ENCODE peak calls at places on chromosomes 12 and 14, in ten cellular contexts. C is RKO; T is HEK293T; P is stimulated activated CD4-positive, alpha-beta T cell treated with anti-CD3 and anti-CD28 coated beads, Interleukin-2, amount 100 ng/mL, for 48 hours; S is Right ventricle myocardium superior; L is occipital lobe; O is NCI-H345; J is BE2C; H is choroid plexus epithelial cell; M is activated naive CD4-positive, alpha-beta T cell. E is an unnamed sample.

GRCh38 chr14:71686677-71687076 is 245.6 kb upstream of the RGS6 start:
- DNase-seq in T (no peak), P (no peak), H (peak; percentile 55), S (no peak), L (no peak), J (peak; percentile 42), O (no peak), C (no peak), M (no peak), E (no peak)

GRCh38 chr14:58299665-58300202 is 1.4 kb downstream of the ARID4A start:
- DNase-seq in T (peak; percentile 9), J (no peak), S (no peak), M (no peak), H (peak; percentile 26), C (peak; percentile 51), L (no peak), P (no peak), O (peak; percentile 26), E (no peak)

GRCh38 chr12:93802698-93803097 is 125.5 kb downstream of the CRADD start:
- DNase-seq in H (peak; percentile 78), O (no peak), J (no peak), P (no peak), M (no peak), C (no peak), L (no peak), T (no peak), S (no peak), E (no peak)

GRCh38 chr14:47269788-47270492 is 405.5 kb downstream of the MDGA2 start:
- DNase-seq in H (peak; percentile 72), T (no peak), O (no peak), J (no peak), S (no peak), M (no peak), P (no peak), L (no peak), C (peak; percentile 4), E (no peak)

GRCh38 chr12:116142936-116143882 is 134.3 kb downstream of the MED13L start:
- DNase-seq in P (no peak), C (no peak), M (no peak), O (no peak), S (no peak), L (no peak), J (no peak), H (peak; percentile 83), T (no peak), E (no peak)

GRCh38 chr14:101022916-101023435 is 119.5 kb upstream of the RTL1 start:
- DNase-seq in J (peak; percentile 2), T (no peak), O (no peak), S (no peak), L (no peak), H (no peak), M (no peak), C (no peak), P (no peak), E (no peak)

GRCh38 chr14:100891051-100891450 is 12.5 kb downstream of the RTL1 start:
- DNase-seq in M (no peak), S (no peak), T (no peak), H (no peak), C (no peak), J (no peak), O (no peak), P (no peak), L (no peak), E (no peak)

GRCh38 chr14:35339761-35340406 is 47.7 kb downstream of the PSMA6 start:
- DNase-seq in C (no peak), T (no peak), S (peak; percentile 62), H (no peak), P (no peak), O (no peak), J (no peak), L (no peak), M (no peak), E (no peak)

GRCh38 chr14:105473677-105474477 is 744 bp upstream of the CRIP2 start:
- DNase-seq in S (peak; percentile 97), L (peak; percentile 35), H (peak; percentile 85), J (peak; percentile 97), C (peak; percentile 81), T (peak; percentile 88), O (peak; percentile 93), P (no peak), M (no peak), E (peak; percentile 22)

GRCh38 chr12:1830981-1831930 is 10.9 kb downstream of the LRTM2 start:
- DNase-seq in P (peak; percentile 9), C (peak; percentile 14), M (no peak), O (no peak), J (no peak), T (no peak), L (no peak), H (peak; percentile 72), S (peak; percentile 64), E (no peak)

GRCh38 chr12:50734409-50735263 is 29.3 kb upstream of the ATF1 start:
- DNase-seq in S (no peak), H (peak; percentile 59), L (no peak), M (no peak), J (peak; percentile 49), C (peak; percentile 53), P (peak; percentile 6), T (peak; percentile 58), O (no peak), E (no peak)

GRCh38 chr12:3304436-3305135 is 186.4 kb upstream of the PRMT8 start:
- DNase-seq in C (peak; percentile 5), H (peak; percentile 70), S (no peak), L (no peak), T (no peak), M (no peak), O (peak; percentile 70), J (peak; percentile 63), P (no peak), E (peak; percentile 11)

GRCh38 chr14:30855345-30856037 is 18.9 kb upstream of the COCH start:
- DNase-seq in P (peak; percentile 11), T (no peak), L (no peak), C (no peak), O (no peak), M (no peak), H (no peak), S (no peak), J (no peak), E (no peak)

GRCh38 chr12:103816663-103817062 is 24.4 kb downstream of the NT5DC3 start:
- DNase-seq in O (no peak), P (no peak), H (no peak), T (no peak), J (no peak), C (no peak), S (no peak), L (no peak), M (no peak), E (no peak)

GRCh38 chr12:108786450-108786849 is 55.1 kb upstream of the CORO1C start:
- DNase-seq in J (no peak), O (no peak), L (no peak), P (no peak), H (no peak), C (no peak), S (no peak), T (no peak), M (no peak), E (no peak)

GRCh38 chr12:111937429-111937828 is 75.5 kb downstream of the TMEM116 start:
- DNase-seq in M (no peak), S (no peak), H (peak; percentile 3), O (no peak), L (no peak), J (no peak), P (no peak), C (no peak), T (no peak), E (no peak)

GRCh38 chr14:90740081-90740480 is 76.1 kb downstream of the TTC7B start:
- DNase-seq in J (peak; percentile 73), P (no peak), O (no peak), M (no peak), T (no peak), H (no peak), L (no peak), C (no peak), S (no peak), E (no peak)

GRCh38 chr12:6076340-6076739 is 48.1 kb downstream of the VWF start:
- DNase-seq in T (no peak), M (no peak), S (no peak), C (no peak), O (no peak), J (no peak), L (no peak), H (no peak), P (no peak), E (no peak)

GRCh38 chr12:64034901-64035576 is 187.1 kb downstream of the KICS2 start:
- DNase-seq in C (no peak), H (peak; percentile 24), P (no peak), J (no peak), T (no peak), L (no peak), M (no peak), S (no peak), O (no peak), E (no peak)

GRCh38 chr12:19129486-19130223 is at the start of gene PLEKHA5:
- DNase-seq in T (peak; percentile 74), L (peak; percentile 30), M (no peak), H (peak; percentile 81), O (peak; percentile 81), S (peak; percentile 88), P (peak; percentile 29), J (peak; percentile 80), C (peak; percentile 60), E (peak; percentile 46)

GRCh38 chr12:26878661-26879119 is 45.7 kb upstream of the ITPR2 start:
- DNase-seq in C (no peak), S (peak; percentile 89), H (peak; percentile 26), M (no peak), P (no peak), T (no peak), L (peak; percentile 45), J (peak; percentile 38), O (peak; percentile 51), E (peak; percentile 4)

GRCh38 chr12:66598081-66598480 is 80.8 kb downstream of the GRIP1 start:
- DNase-seq in C (no peak), S (no peak), M (no peak), P (no peak), H (no peak), L (no peak), T (no peak), J (no peak), O (no peak), E (no peak)

GRCh38 chr14:51449666-51450061 is 202.0 kb upstream of the FRMD6 start:
- DNase-seq in S (no peak), J (no peak), O (no peak), L (no peak), P (no peak), T (no peak), H (no peak), C (no peak), M (no peak), E (no peak)

GRCh38 chr14:103105580-103106168 is 11.1 kb downstream of the EXOC3L4 start:
- DNase-seq in L (no peak), H (no peak), S (no peak), P (no peak), O (peak; percentile 73), J (no peak), C (no peak), T (no peak), M (no peak), E (no peak)

GRCh38 chr12:3315201-3315661 is 175.8 kb upstream of the PRMT8 start:
- DNase-seq in H (peak; percentile 69), T (no peak), P (no peak), L (no peak), O (peak; percentile 80), C (no peak), M (no peak), J (peak; percentile 60), S (peak; percentile 77), E (no peak)

GRCh38 chr14:48936352-48936751 is 649.8 kb downstream of the RPS29 start:
- DNase-seq in L (peak; percentile 25), J (no peak), P (no peak), T (no peak), C (peak; percentile 55), M (no peak), O (no peak), H (peak; percentile 1), S (no peak), E (no peak)

GRCh38 chr12:109069307-109070231 is 17.2 kb downstream of the USP30 start:
- DNase-seq in S (no peak), J (no peak), P (no peak), L (no peak), H (no peak), C (no peak), T (no peak), O (no peak), M (no peak), E (no peak)

GRCh38 chr12:100216337-100216736 is 15.7 kb downstream of the ACTR6 start:
- DNase-seq in L (no peak), J (no peak), T (no peak), S (no peak), M (no peak), P (no peak), C (no peak), O (no peak), H (no peak), E (no peak)

E was measured in anterior cingulate cortex.